ENCODE peak calls at places on chromosomes 6 and 20, in eight cellular contexts. N is EL; L is mucosa of descending colon; Y is cardiac fibroblast; G is ELF-1; D is HS-27A; Q is stimulated activated CD4-positive, alpha-beta T cell treated with anti-CD3 and anti-CD28 coated beads, Interleukin-1b, Interleukin-23, amount 100 ng/mL, for 24 hours; W is skeletal muscle cell. J is an unnamed sample.

GRCh38 chr6:87832025-87832825 is 130.2 kb upstream of the AKIRIN2 start:
- DNase-seq in Y (peak), G (no peak), L (no peak), W (no peak), N (peak), Q (no peak), D (no peak), J (no peak)

GRCh38 chr6:456887-457286 is 65.3 kb downstream of the IRF4 start:
- DNase-seq in D (no peak), Q (no peak), L (no peak), Y (no peak), W (no peak), G (no peak), N (no peak), J (no peak)

GRCh38 chr6:163252132-163252729 is 162.3 kb upstream of the QKI start:
- DNase-seq in W (no peak), L (no peak), N (no peak), Q (no peak), D (no peak), G (no peak), Y (no peak), J (no peak)

GRCh38 chr6:89145962-89146747 is at the start of gene PM20D2:
- DNase-seq in D (peak), Q (peak), L (peak), G (peak), Y (peak), W (no peak), N (peak), J (peak)

GRCh38 chr6:74249658-74250057 is 553.7 kb downstream of the CD109 start:
- DNase-seq in G (no peak), Q (no peak), W (peak), Y (peak), N (peak), D (no peak), L (no peak), J (no peak)

GRCh38 chr6:159014406-159014805 is 14.4 kb upstream of the RSPH3 start:
- DNase-seq in D (no peak), W (no peak), G (no peak), N (no peak), Q (no peak), Y (no peak), L (no peak), J (no peak)

GRCh38 chr20:51350941-51351631 is 191.4 kb downstream of the NFATC2 start:
- DNase-seq in D (peak), L (no peak), G (no peak), N (peak), W (peak), Y (peak), Q (no peak), J (no peak)

GRCh38 chr20:58891686-58892125 is 39.2 kb downstream of the GNAS start:
- DNase-seq in N (peak), Y (no peak), Q (no peak), L (peak), D (no peak), W (no peak), G (no peak), J (peak)

GRCh38 chr20:35831029-35831428 is 59.2 kb downstream of the PHF20 start:
- DNase-seq in W (no peak), Y (no peak), L (no peak), Q (no peak), D (no peak), G (no peak), N (peak), J (no peak)

GRCh38 chr20:51160011-51160410 is 137.1 kb upstream of the KCNG1 start:
- DNase-seq in D (no peak), G (no peak), N (no peak), Q (no peak), W (no peak), Y (no peak), L (no peak), J (no peak)

GRCh38 chr6:106141441-106142237 is 55.5 kb downstream of the PRDM1 start:
- DNase-seq in D (no peak), G (no peak), N (no peak), W (no peak), L (no peak), Q (no peak), Y (no peak), J (no peak)

GRCh38 chr20:40958598-40958997 is 70.0 kb upstream of the TOP1 start:
- DNase-seq in Y (no peak), D (no peak), W (no peak), Q (no peak), N (no peak), G (no peak), L (no peak), J (no peak)

GRCh38 chr20:62646851-62647520 is 4.7 kb downstream of the SLCO4A1 start:
- DNase-seq in L (peak), Q (no peak), D (no peak), Y (no peak), W (no peak), G (no peak), N (no peak), J (no peak)

GRCh38 chr6:103236923-103237322 is 1622.8 kb downstream of the HACE1 start:
- DNase-seq in D (no peak), W (no peak), G (no peak), N (no peak), Y (no peak), L (no peak), Q (no peak), J (no peak)

GRCh38 chr6:40848038-40848437 is 191.0 kb downstream of the UNC5CL start:
- DNase-seq in L (no peak), W (no peak), D (no peak), Q (no peak), N (peak), G (peak), Y (no peak), J (no peak)

GRCh38 chr6:43846556-43846955 is 76.5 kb downstream of the VEGFA start:
- DNase-seq in D (no peak), G (no peak), Y (no peak), Q (no peak), N (peak), L (no peak), W (no peak), J (no peak)

GRCh38 chr20:44495802-44496481 is 20.3 kb downstream of the TTPAL start:
- DNase-seq in Y (peak), L (no peak), D (no peak), N (peak), Q (no peak), W (peak), G (no peak), J (no peak)

GRCh38 chr20:44646641-44647274 is 4.7 kb downstream of the ADA start:
- DNase-seq in W (no peak), D (no peak), Q (no peak), Y (peak), L (no peak), G (no peak), N (peak), J (no peak)

J was measured in NCI-H774.